ENCODE peak calls at places on chromosomes 6 and 20, in nine cellular contexts. One of them, this sample, is unnamed.

GRCh38 chr6:45658958-45659357 is 281.2 kb upstream of the SUPT3H start:
- DNase-seq in stimulated activated effector memory CD8-positive, alpha-beta T cell treated with anti-CD3 and anti-CD28 coated beads, Interleukin-12 subunit alpha, Interleukin-12 subunit beta, amount 100 ng/mL, for 72 hours: no peak
- DNase-seq in T-helper 2 cell: no peak
- DNase-seq in AG08395: no peak
- DNase-seq in activated CD4-positive, alpha-beta T cell treated with anti-CD3 and anti-CD28 coated beads for 48 hours: no peak
- DNase-seq in Right ventricle myocardium superior: no peak
- DNase-seq in NAMALWA: peak
- DNase-seq in GM23248: no peak
- DNase-seq in activated naive CD8-positive, alpha-beta T cell treated with anti-CD3 and anti-CD28 coated beads, Interleukin-2, amount 50 U/mL, for 24 hours: no peak
- DNase-seq in this sample: no peak

GRCh38 chr6:138087549-138087948 is 19.7 kb downstream of the PERP start:
- DNase-seq in stimulated activated effector memory CD8-positive, alpha-beta T cell treated with anti-CD3 and anti-CD28 coated beads, Interleukin-12 subunit alpha, Interleukin-12 subunit beta, amount 100 ng/mL, for 72 hours: no peak
- DNase-seq in T-helper 2 cell: no peak
- DNase-seq in AG08395: no peak
- DNase-seq in activated CD4-positive, alpha-beta T cell treated with anti-CD3 and anti-CD28 coated beads for 48 hours: no peak
- DNase-seq in Right ventricle myocardium superior: no peak
- DNase-seq in NAMALWA: no peak
- DNase-seq in GM23248: peak
- DNase-seq in activated naive CD8-positive, alpha-beta T cell treated with anti-CD3 and anti-CD28 coated beads, Interleukin-2, amount 50 U/mL, for 24 hours: no peak
- DNase-seq in this sample: no peak

GRCh38 chr6:21769405-21769851 is 175.9 kb downstream of the SOX4 start:
- DNase-seq in stimulated activated effector memory CD8-positive, alpha-beta T cell treated with anti-CD3 and anti-CD28 coated beads, Interleukin-12 subunit alpha, Interleukin-12 subunit beta, amount 100 ng/mL, for 72 hours: no peak
- DNase-seq in T-helper 2 cell: no peak
- DNase-seq in AG08395: peak
- DNase-seq in activated CD4-positive, alpha-beta T cell treated with anti-CD3 and anti-CD28 coated beads for 48 hours: no peak
- DNase-seq in Right ventricle myocardium superior: no peak
- DNase-seq in NAMALWA: no peak
- DNase-seq in GM23248: peak
- DNase-seq in activated naive CD8-positive, alpha-beta T cell treated with anti-CD3 and anti-CD28 coated beads, Interleukin-2, amount 50 U/mL, for 24 hours: no peak
- DNase-seq in this sample: no peak

GRCh38 chr6:138403324-138403800 is 661 bp upstream of the HEBP2 start:
- DNase-seq in stimulated activated effector memory CD8-positive, alpha-beta T cell treated with anti-CD3 and anti-CD28 coated beads, Interleukin-12 subunit alpha, Interleukin-12 subunit beta, amount 100 ng/mL, for 72 hours: peak
- DNase-seq in T-helper 2 cell: no peak
- DNase-seq in AG08395: peak
- DNase-seq in activated CD4-positive, alpha-beta T cell treated with anti-CD3 and anti-CD28 coated beads for 48 hours: peak
- DNase-seq in Right ventricle myocardium superior: peak
- DNase-seq in NAMALWA: peak
- DNase-seq in GM23248: peak
- DNase-seq in activated naive CD8-positive, alpha-beta T cell treated with anti-CD3 and anti-CD28 coated beads, Interleukin-2, amount 50 U/mL, for 24 hours: peak
- DNase-seq in this sample: peak

GRCh38 chr20:24579475-24579874 is 110.0 kb downstream of the SYNDIG1 start:
- DNase-seq in stimulated activated effector memory CD8-positive, alpha-beta T cell treated with anti-CD3 and anti-CD28 coated beads, Interleukin-12 subunit alpha, Interleukin-12 subunit beta, amount 100 ng/mL, for 72 hours: no peak
- DNase-seq in T-helper 2 cell: no peak
- DNase-seq in AG08395: no peak
- DNase-seq in activated CD4-positive, alpha-beta T cell treated with anti-CD3 and anti-CD28 coated beads for 48 hours: no peak
- DNase-seq in Right ventricle myocardium superior: no peak
- DNase-seq in NAMALWA: no peak
- DNase-seq in GM23248: no peak
- DNase-seq in activated naive CD8-positive, alpha-beta T cell treated with anti-CD3 and anti-CD28 coated beads, Interleukin-2, amount 50 U/mL, for 24 hours: no peak
- DNase-seq in this sample: no peak

GRCh38 chr6:12132351-12133222 is 120.5 kb downstream of the HIVEP1 start:
- DNase-seq in stimulated activated effector memory CD8-positive, alpha-beta T cell treated with anti-CD3 and anti-CD28 coated beads, Interleukin-12 subunit alpha, Interleukin-12 subunit beta, amount 100 ng/mL, for 72 hours: no peak
- DNase-seq in T-helper 2 cell: no peak
- DNase-seq in AG08395: no peak
- DNase-seq in activated CD4-positive, alpha-beta T cell treated with anti-CD3 and anti-CD28 coated beads for 48 hours: no peak
- DNase-seq in Right ventricle myocardium superior: no peak
- DNase-seq in NAMALWA: no peak
- DNase-seq in GM23248: peak
- DNase-seq in activated naive CD8-positive, alpha-beta T cell treated with anti-CD3 and anti-CD28 coated beads, Interleukin-2, amount 50 U/mL, for 24 hours: no peak
- DNase-seq in this sample: no peak

GRCh38 chr6:3899970-3900439 is 50.8 kb downstream of the FAM50B start:
- DNase-seq in stimulated activated effector memory CD8-positive, alpha-beta T cell treated with anti-CD3 and anti-CD28 coated beads, Interleukin-12 subunit alpha, Interleukin-12 subunit beta, amount 100 ng/mL, for 72 hours: no peak
- DNase-seq in T-helper 2 cell: no peak
- DNase-seq in AG08395: no peak
- DNase-seq in activated CD4-positive, alpha-beta T cell treated with anti-CD3 and anti-CD28 coated beads for 48 hours: no peak
- DNase-seq in Right ventricle myocardium superior: no peak
- DNase-seq in NAMALWA: no peak
- DNase-seq in GM23248: no peak
- DNase-seq in activated naive CD8-positive, alpha-beta T cell treated with anti-CD3 and anti-CD28 coated beads, Interleukin-2, amount 50 U/mL, for 24 hours: no peak
- DNase-seq in this sample: no peak

GRCh38 chr6:24334285-24334684 is 23.6 kb downstream of the DCDC2 start:
- DNase-seq in stimulated activated effector memory CD8-positive, alpha-beta T cell treated with anti-CD3 and anti-CD28 coated beads, Interleukin-12 subunit alpha, Interleukin-12 subunit beta, amount 100 ng/mL, for 72 hours: no peak
- DNase-seq in T-helper 2 cell: no peak
- DNase-seq in AG08395: no peak
- DNase-seq in activated CD4-positive, alpha-beta T cell treated with anti-CD3 and anti-CD28 coated beads for 48 hours: no peak
- DNase-seq in Right ventricle myocardium superior: no peak
- DNase-seq in NAMALWA: no peak
- DNase-seq in GM23248: no peak
- DNase-seq in activated naive CD8-positive, alpha-beta T cell treated with anti-CD3 and anti-CD28 coated beads, Interleukin-2, amount 50 U/mL, for 24 hours: no peak
- DNase-seq in this sample: no peak

GRCh38 chr6:5302220-5302946 is 41.1 kb downstream of the FARS2 start:
- DNase-seq in stimulated activated effector memory CD8-positive, alpha-beta T cell treated with anti-CD3 and anti-CD28 coated beads, Interleukin-12 subunit alpha, Interleukin-12 subunit beta, amount 100 ng/mL, for 72 hours: peak
- DNase-seq in T-helper 2 cell: no peak
- DNase-seq in AG08395: no peak
- DNase-seq in activated CD4-positive, alpha-beta T cell treated with anti-CD3 and anti-CD28 coated beads for 48 hours: peak
- DNase-seq in Right ventricle myocardium superior: no peak
- DNase-seq in NAMALWA: no peak
- DNase-seq in GM23248: no peak
- DNase-seq in activated naive CD8-positive, alpha-beta T cell treated with anti-CD3 and anti-CD28 coated beads, Interleukin-2, amount 50 U/mL, for 24 hours: peak
- DNase-seq in this sample: no peak

GRCh38 chr20:40493071-40493470 is 196.0 kb downstream of the MAFB start:
- DNase-seq in stimulated activated effector memory CD8-positive, alpha-beta T cell treated with anti-CD3 and anti-CD28 coated beads, Interleukin-12 subunit alpha, Interleukin-12 subunit beta, amount 100 ng/mL, for 72 hours: no peak
- DNase-seq in T-helper 2 cell: no peak
- DNase-seq in AG08395: peak
- DNase-seq in activated CD4-positive, alpha-beta T cell treated with anti-CD3 and anti-CD28 coated beads for 48 hours: no peak
- DNase-seq in Right ventricle myocardium superior: peak
- DNase-seq in NAMALWA: no peak
- DNase-seq in GM23248: peak
- DNase-seq in activated naive CD8-positive, alpha-beta T cell treated with anti-CD3 and anti-CD28 coated beads, Interleukin-2, amount 50 U/mL, for 24 hours: no peak
- DNase-seq in this sample: no peak

GRCh38 chr6:97053643-97054411 is 129.3 kb downstream of the KLHL32 start:
- DNase-seq in stimulated activated effector memory CD8-positive, alpha-beta T cell treated with anti-CD3 and anti-CD28 coated beads, Interleukin-12 subunit alpha, Interleukin-12 subunit beta, amount 100 ng/mL, for 72 hours: no peak
- DNase-seq in T-helper 2 cell: no peak
- DNase-seq in AG08395: peak
- DNase-seq in activated CD4-positive, alpha-beta T cell treated with anti-CD3 and anti-CD28 coated beads for 48 hours: no peak
- DNase-seq in Right ventricle myocardium superior: no peak
- DNase-seq in NAMALWA: peak
- DNase-seq in GM23248: peak
- DNase-seq in activated naive CD8-positive, alpha-beta T cell treated with anti-CD3 and anti-CD28 coated beads, Interleukin-2, amount 50 U/mL, for 24 hours: no peak
- DNase-seq in this sample: no peak

GRCh38 chr6:151633517-151634335 is 139.9 kb downstream of the CCDC170 start:
- DNase-seq in stimulated activated effector memory CD8-positive, alpha-beta T cell treated with anti-CD3 and anti-CD28 coated beads, Interleukin-12 subunit alpha, Interleukin-12 subunit beta, amount 100 ng/mL, for 72 hours: no peak
- DNase-seq in T-helper 2 cell: no peak
- DNase-seq in AG08395: no peak
- DNase-seq in activated CD4-positive, alpha-beta T cell treated with anti-CD3 and anti-CD28 coated beads for 48 hours: no peak
- DNase-seq in Right ventricle myocardium superior: no peak
- DNase-seq in NAMALWA: no peak
- DNase-seq in GM23248: no peak
- DNase-seq in activated naive CD8-positive, alpha-beta T cell treated with anti-CD3 and anti-CD28 coated beads, Interleukin-2, amount 50 U/mL, for 24 hours: no peak
- DNase-seq in this sample: no peak

GRCh38 chr20:34042286-34042685 is 48.6 kb downstream of the RALY start:
- DNase-seq in stimulated activated effector memory CD8-positive, alpha-beta T cell treated with anti-CD3 and anti-CD28 coated beads, Interleukin-12 subunit alpha, Interleukin-12 subunit beta, amount 100 ng/mL, for 72 hours: no peak
- DNase-seq in T-helper 2 cell: no peak
- DNase-seq in AG08395: no peak
- DNase-seq in activated CD4-positive, alpha-beta T cell treated with anti-CD3 and anti-CD28 coated beads for 48 hours: no peak
- DNase-seq in Right ventricle myocardium superior: no peak
- DNase-seq in NAMALWA: no peak
- DNase-seq in GM23248: no peak
- DNase-seq in activated naive CD8-positive, alpha-beta T cell treated with anti-CD3 and anti-CD28 coated beads, Interleukin-2, amount 50 U/mL, for 24 hours: no peak
- DNase-seq in this sample: no peak

GRCh38 chr6:70150521-70150920 is 152.4 kb downstream of the COL9A1 start:
- DNase-seq in stimulated activated effector memory CD8-positive, alpha-beta T cell treated with anti-CD3 and anti-CD28 coated beads, Interleukin-12 subunit alpha, Interleukin-12 subunit beta, amount 100 ng/mL, for 72 hours: no peak
- DNase-seq in T-helper 2 cell: no peak
- DNase-seq in AG08395: no peak
- DNase-seq in activated CD4-positive, alpha-beta T cell treated with anti-CD3 and anti-CD28 coated beads for 48 hours: no peak
- DNase-seq in Right ventricle myocardium superior: no peak
- DNase-seq in NAMALWA: no peak
- DNase-seq in GM23248: no peak
- DNase-seq in activated naive CD8-positive, alpha-beta T cell treated with anti-CD3 and anti-CD28 coated beads, Interleukin-2, amount 50 U/mL, for 24 hours: no peak
- DNase-seq in this sample: no peak

GRCh38 chr6:37021356-37022129 is 16.1 kb downstream of the FGD2 start:
- DNase-seq in stimulated activated effector memory CD8-positive, alpha-beta T cell treated with anti-CD3 and anti-CD28 coated beads, Interleukin-12 subunit alpha, Interleukin-12 subunit beta, amount 100 ng/mL, for 72 hours: peak
- DNase-seq in T-helper 2 cell: peak
- DNase-seq in AG08395: peak
- DNase-seq in activated CD4-positive, alpha-beta T cell treated with anti-CD3 and anti-CD28 coated beads for 48 hours: peak
- DNase-seq in Right ventricle myocardium superior: no peak
- DNase-seq in NAMALWA: peak
- DNase-seq in GM23248: peak
- DNase-seq in activated naive CD8-positive, alpha-beta T cell treated with anti-CD3 and anti-CD28 coated beads, Interleukin-2, amount 50 U/mL, for 24 hours: peak
- DNase-seq in this sample: peak

GRCh38 chr6:135182120-135182992 is 1.2 kb downstream of the MYB start:
- DNase-seq in stimulated activated effector memory CD8-positive, alpha-beta T cell treated with anti-CD3 and anti-CD28 coated beads, Interleukin-12 subunit alpha, Interleukin-12 subunit beta, amount 100 ng/mL, for 72 hours: peak
- DNase-seq in T-helper 2 cell: peak
- DNase-seq in AG08395: no peak
- DNase-seq in activated CD4-positive, alpha-beta T cell treated with anti-CD3 and anti-CD28 coated beads for 48 hours: peak
- DNase-seq in Right ventricle myocardium superior: peak
- DNase-seq in NAMALWA: peak
- DNase-seq in GM23248: peak
- DNase-seq in activated naive CD8-positive, alpha-beta T cell treated with anti-CD3 and anti-CD28 coated beads, Interleukin-2, amount 50 U/mL, for 24 hours: peak
- DNase-seq in this sample: peak

GRCh38 chr6:21935561-21936028 is 342.0 kb downstream of the SOX4 start:
- DNase-seq in stimulated activated effector memory CD8-positive, alpha-beta T cell treated with anti-CD3 and anti-CD28 coated beads, Interleukin-12 subunit alpha, Interleukin-12 subunit beta, amount 100 ng/mL, for 72 hours: no peak
- DNase-seq in T-helper 2 cell: no peak
- DNase-seq in AG08395: peak
- DNase-seq in activated CD4-positive, alpha-beta T cell treated with anti-CD3 and anti-CD28 coated beads for 48 hours: peak
- DNase-seq in Right ventricle myocardium superior: no peak
- DNase-seq in NAMALWA: peak
- DNase-seq in GM23248: peak
- DNase-seq in activated naive CD8-positive, alpha-beta T cell treated with anti-CD3 and anti-CD28 coated beads, Interleukin-2, amount 50 U/mL, for 24 hours: peak
- DNase-seq in this sample: no peak

GRCh38 chr6:107110200-107110599 is 5.1 kb downstream of the BEND3 start:
- DNase-seq in stimulated activated effector memory CD8-positive, alpha-beta T cell treated with anti-CD3 and anti-CD28 coated beads, Interleukin-12 subunit alpha, Interleukin-12 subunit beta, amount 100 ng/mL, for 72 hours: no peak
- DNase-seq in T-helper 2 cell: no peak
- DNase-seq in AG08395: no peak
- DNase-seq in activated CD4-positive, alpha-beta T cell treated with anti-CD3 and anti-CD28 coated beads for 48 hours: no peak
- DNase-seq in Right ventricle myocardium superior: no peak
- DNase-seq in NAMALWA: no peak
- DNase-seq in GM23248: no peak
- DNase-seq in activated naive CD8-positive, alpha-beta T cell treated with anti-CD3 and anti-CD28 coated beads, Interleukin-2, amount 50 U/mL, for 24 hours: no peak
- DNase-seq in this sample: no peak

GRCh38 chr20:37564388-37565133 is 36.9 kb upstream of the BLCAP start:
- DNase-seq in stimulated activated effector memory CD8-positive, alpha-beta T cell treated with anti-CD3 and anti-CD28 coated beads, Interleukin-12 subunit alpha, Interleukin-12 subunit beta, amount 100 ng/mL, for 72 hours: peak
- DNase-seq in T-helper 2 cell: no peak
- DNase-seq in AG08395: peak
- DNase-seq in activated CD4-positive, alpha-beta T cell treated with anti-CD3 and anti-CD28 coated beads for 48 hours: peak
- DNase-seq in Right ventricle myocardium superior: peak
- DNase-seq in NAMALWA: peak
- DNase-seq in GM23248: peak
- DNase-seq in activated naive CD8-positive, alpha-beta T cell treated with anti-CD3 and anti-CD28 coated beads, Interleukin-2, amount 50 U/mL, for 24 hours: peak
- DNase-seq in this sample: peak

GRCh38 chr6:25883536-25883935 is 9.5 kb upstream of the SLC17A3 start:
- DNase-seq in stimulated activated effector memory CD8-positive, alpha-beta T cell treated with anti-CD3 and anti-CD28 coated beads, Interleukin-12 subunit alpha, Interleukin-12 subunit beta, amount 100 ng/mL, for 72 hours: no peak
- DNase-seq in T-helper 2 cell: no peak
- DNase-seq in AG08395: no peak
- DNase-seq in activated CD4-positive, alpha-beta T cell treated with anti-CD3 and anti-CD28 coated beads for 48 hours: no peak
- DNase-seq in Right ventricle myocardium superior: no peak
- DNase-seq in NAMALWA: no peak
- DNase-seq in GM23248: peak
- DNase-seq in activated naive CD8-positive, alpha-beta T cell treated with anti-CD3 and anti-CD28 coated beads, Interleukin-2, amount 50 U/mL, for 24 hours: no peak
- DNase-seq in this sample: no peak

GRCh38 chr6:116180375-116180774 is 54.4 kb upstream of the COL10A1 start:
- DNase-seq in stimulated activated effector memory CD8-positive, alpha-beta T cell treated with anti-CD3 and anti-CD28 coated beads, Interleukin-12 subunit alpha, Interleukin-12 subunit beta, amount 100 ng/mL, for 72 hours: no peak
- DNase-seq in T-helper 2 cell: no peak
- DNase-seq in AG08395: no peak
- DNase-seq in activated CD4-positive, alpha-beta T cell treated with anti-CD3 and anti-CD28 coated beads for 48 hours: no peak
- DNase-seq in Right ventricle myocardium superior: no peak
- DNase-seq in NAMALWA: no peak
- DNase-seq in GM23248: no peak
- DNase-seq in activated naive CD8-positive, alpha-beta T cell treated with anti-CD3 and anti-CD28 coated beads, Interleukin-2, amount 50 U/mL, for 24 hours: no peak
- DNase-seq in this sample: no peak

GRCh38 chr20:41559658-41560057 is 58.5 kb downstream of the CHD6 start:
- DNase-seq in stimulated activated effector memory CD8-positive, alpha-beta T cell treated with anti-CD3 and anti-CD28 coated beads, Interleukin-12 subunit alpha, Interleukin-12 subunit beta, amount 100 ng/mL, for 72 hours: no peak
- DNase-seq in T-helper 2 cell: no peak
- DNase-seq in AG08395: no peak
- DNase-seq in activated CD4-positive, alpha-beta T cell treated with anti-CD3 and anti-CD28 coated beads for 48 hours: no peak
- DNase-seq in Right ventricle myocardium superior: no peak
- DNase-seq in NAMALWA: no peak
- DNase-seq in GM23248: no peak
- DNase-seq in activated naive CD8-positive, alpha-beta T cell treated with anti-CD3 and anti-CD28 coated beads, Interleukin-2, amount 50 U/mL, for 24 hours: no peak
- DNase-seq in this sample: no peak

GRCh38 chr20:5933802-5934436 is 16.4 kb downstream of the TRMT6 start:
- DNase-seq in stimulated activated effector memory CD8-positive, alpha-beta T cell treated with anti-CD3 and anti-CD28 coated beads, Interleukin-12 subunit alpha, Interleukin-12 subunit beta, amount 100 ng/mL, for 72 hours: no peak
- DNase-seq in T-helper 2 cell: no peak
- DNase-seq in AG08395: peak
- DNase-seq in activated CD4-positive, alpha-beta T cell treated with anti-CD3 and anti-CD28 coated beads for 48 hours: no peak
- DNase-seq in Right ventricle myocardium superior: no peak
- DNase-seq in NAMALWA: peak
- DNase-seq in GM23248: no peak
- DNase-seq in activated naive CD8-positive, alpha-beta T cell treated with anti-CD3 and anti-CD28 coated beads, Interleukin-2, amount 50 U/mL, for 24 hours: no peak
- DNase-seq in this sample: no peak

GRCh38 chr6:45433533-45434400 is 56.0 kb upstream of the SUPT3H start:
- DNase-seq in stimulated activated effector memory CD8-positive, alpha-beta T cell treated with anti-CD3 and anti-CD28 coated beads, Interleukin-12 subunit alpha, Interleukin-12 subunit beta, amount 100 ng/mL, for 72 hours: no peak
- DNase-seq in T-helper 2 cell: peak
- DNase-seq in AG08395: no peak
- DNase-seq in activated CD4-positive, alpha-beta T cell treated with anti-CD3 and anti-CD28 coated beads for 48 hours: no peak
- DNase-seq in Right ventricle myocardium superior: no peak
- DNase-seq in NAMALWA: no peak
- DNase-seq in GM23248: no peak
- DNase-seq in activated naive CD8-positive, alpha-beta T cell treated with anti-CD3 and anti-CD28 coated beads, Interleukin-2, amount 50 U/mL, for 24 hours: no peak
- DNase-seq in this sample: no peak

GRCh38 chr6:130223508-130223907 is 757 bp upstream of the SAMD3 start:
- DNase-seq in stimulated activated effector memory CD8-positive, alpha-beta T cell treated with anti-CD3 and anti-CD28 coated beads, Interleukin-12 subunit alpha, Interleukin-12 subunit beta, amount 100 ng/mL, for 72 hours: peak
- DNase-seq in T-helper 2 cell: peak
- DNase-seq in AG08395: no peak
- DNase-seq in activated CD4-positive, alpha-beta T cell treated with anti-CD3 and anti-CD28 coated beads for 48 hours: peak
- DNase-seq in Right ventricle myocardium superior: no peak
- DNase-seq in NAMALWA: peak
- DNase-seq in GM23248: no peak
- DNase-seq in activated naive CD8-positive, alpha-beta T cell treated with anti-CD3 and anti-CD28 coated beads, Interleukin-2, amount 50 U/mL, for 24 hours: peak
- DNase-seq in this sample: no peak

GRCh38 chr20:17636523-17637412 is 45.3 kb downstream of the RRBP1 start:
- DNase-seq in stimulated activated effector memory CD8-positive, alpha-beta T cell treated with anti-CD3 and anti-CD28 coated beads, Interleukin-12 subunit alpha, Interleukin-12 subunit beta, amount 100 ng/mL, for 72 hours: no peak
- DNase-seq in T-helper 2 cell: no peak
- DNase-seq in AG08395: no peak
- DNase-seq in activated CD4-positive, alpha-beta T cell treated with anti-CD3 and anti-CD28 coated beads for 48 hours: no peak
- DNase-seq in Right ventricle myocardium superior: peak
- DNase-seq in NAMALWA: no peak
- DNase-seq in GM23248: no peak
- DNase-seq in activated naive CD8-positive, alpha-beta T cell treated with anti-CD3 and anti-CD28 coated beads, Interleukin-2, amount 50 U/mL, for 24 hours: no peak
- DNase-seq in this sample: no peak

GRCh38 chr6:164079275-164079600 is 664.7 kb downstream of the QKI start:
- DNase-seq in stimulated activated effector memory CD8-positive, alpha-beta T cell treated with anti-CD3 and anti-CD28 coated beads, Interleukin-12 subunit alpha, Interleukin-12 subunit beta, amount 100 ng/mL, for 72 hours: no peak
- DNase-seq in T-helper 2 cell: no peak
- DNase-seq in AG08395: no peak
- DNase-seq in activated CD4-positive, alpha-beta T cell treated with anti-CD3 and anti-CD28 coated beads for 48 hours: no peak
- DNase-seq in Right ventricle myocardium superior: no peak
- DNase-seq in NAMALWA: no peak
- DNase-seq in GM23248: no peak
- DNase-seq in activated naive CD8-positive, alpha-beta T cell treated with anti-CD3 and anti-CD28 coated beads, Interleukin-2, amount 50 U/mL, for 24 hours: no peak
- DNase-seq in this sample: no peak

GRCh38 chr6:136771306-136771705 is 21.0 kb downstream of the MAP3K5 start:
- DNase-seq in stimulated activated effector memory CD8-positive, alpha-beta T cell treated with anti-CD3 and anti-CD28 coated beads, Interleukin-12 subunit alpha, Interleukin-12 subunit beta, amount 100 ng/mL, for 72 hours: no peak
- DNase-seq in T-helper 2 cell: peak
- DNase-seq in AG08395: no peak
- DNase-seq in activated CD4-positive, alpha-beta T cell treated with anti-CD3 and anti-CD28 coated beads for 48 hours: no peak
- DNase-seq in Right ventricle myocardium superior: no peak
- DNase-seq in NAMALWA: no peak
- DNase-seq in GM23248: no peak
- DNase-seq in activated naive CD8-positive, alpha-beta T cell treated with anti-CD3 and anti-CD28 coated beads, Interleukin-2, amount 50 U/mL, for 24 hours: no peak
- DNase-seq in this sample: no peak

GRCh38 chr6:99491159-99491558 is 24.1 kb downstream of the USP45 start:
- DNase-seq in stimulated activated effector memory CD8-positive, alpha-beta T cell treated with anti-CD3 and anti-CD28 coated beads, Interleukin-12 subunit alpha, Interleukin-12 subunit beta, amount 100 ng/mL, for 72 hours: no peak
- DNase-seq in T-helper 2 cell: no peak
- DNase-seq in AG08395: no peak
- DNase-seq in activated CD4-positive, alpha-beta T cell treated with anti-CD3 and anti-CD28 coated beads for 48 hours: no peak
- DNase-seq in Right ventricle myocardium superior: no peak
- DNase-seq in NAMALWA: no peak
- DNase-seq in GM23248: no peak
- DNase-seq in activated naive CD8-positive, alpha-beta T cell treated with anti-CD3 and anti-CD28 coated beads, Interleukin-2, amount 50 U/mL, for 24 hours: no peak
- DNase-seq in this sample: no peak

GRCh38 chr20:57188576-57189079 is 77.8 kb downstream of the BMP7 start:
- DNase-seq in stimulated activated effector memory CD8-positive, alpha-beta T cell treated with anti-CD3 and anti-CD28 coated beads, Interleukin-12 subunit alpha, Interleukin-12 subunit beta, amount 100 ng/mL, for 72 hours: no peak
- DNase-seq in T-helper 2 cell: no peak
- DNase-seq in AG08395: no peak
- DNase-seq in activated CD4-positive, alpha-beta T cell treated with anti-CD3 and anti-CD28 coated beads for 48 hours: no peak
- DNase-seq in Right ventricle myocardium superior: no peak
- DNase-seq in NAMALWA: no peak
- DNase-seq in GM23248: no peak
- DNase-seq in activated naive CD8-positive, alpha-beta T cell treated with anti-CD3 and anti-CD28 coated beads, Interleukin-2, amount 50 U/mL, for 24 hours: no peak
- DNase-seq in this sample: no peak

GRCh38 chr6:2378891-2379652 is 133.7 kb upstream of the GMDS start:
- DNase-seq in stimulated activated effector memory CD8-positive, alpha-beta T cell treated with anti-CD3 and anti-CD28 coated beads, Interleukin-12 subunit alpha, Interleukin-12 subunit beta, amount 100 ng/mL, for 72 hours: no peak
- DNase-seq in T-helper 2 cell: no peak
- DNase-seq in AG08395: peak
- DNase-seq in activated CD4-positive, alpha-beta T cell treated with anti-CD3 and anti-CD28 coated beads for 48 hours: peak
- DNase-seq in Right ventricle myocardium superior: no peak
- DNase-seq in NAMALWA: no peak
- DNase-seq in GM23248: peak
- DNase-seq in activated naive CD8-positive, alpha-beta T cell treated with anti-CD3 and anti-CD28 coated beads, Interleukin-2, amount 50 U/mL, for 24 hours: no peak
- DNase-seq in this sample: no peak